ENCODE peak calls at places on chromosomes 4 and X, in seven cellular contexts. One of them, this sample, is unnamed.

GRCh38 chr4:118265312-118266144 is 87.3 kb downstream of the PRSS12 start:
- DNase-seq in Caki2: peak; percentile 79
- DNase-seq in ovary: no peak
- DNase-seq in stimulated activated CD4-positive, alpha-beta T cell treated with anti-CD3 and anti-CD28 coated beads, Interleukin-12 subunit alpha, Interleukin-12 subunit beta, amount 100 ng/mL, for 48 hours: no peak
- DNase-seq in stimulated activated CD8-positive, alpha-beta memory T cell treated with anti-CD3 and anti-CD28 coated beads, Interleukin-7, amount 100 ng/mL, for 1 hour: no peak
- DNase-seq in H7: no peak
- DNase-seq in NCI-H2107: no peak
- DNase-seq in this sample: no peak

GRCh38 chr4:122635205-122635604 is 14.3 kb upstream of the IL21 start:
- DNase-seq in stimulated activated CD4-positive, alpha-beta T cell treated with anti-CD3 and anti-CD28 coated beads, Interleukin-12 subunit alpha, Interleukin-12 subunit beta, amount 100 ng/mL, for 48 hours: no peak
- DNase-seq in Caki2: no peak
- DNase-seq in H7: no peak
- DNase-seq in NCI-H2107: no peak
- DNase-seq in stimulated activated CD8-positive, alpha-beta memory T cell treated with anti-CD3 and anti-CD28 coated beads, Interleukin-7, amount 100 ng/mL, for 1 hour: no peak
- DNase-seq in ovary: no peak
- DNase-seq in this sample: no peak

GRCh38 chrX:56766554-56767412 is 37.7 kb downstream of the NBDY start:
- DNase-seq in Caki2: no peak
- DNase-seq in ovary: no peak
- DNase-seq in H7: peak; percentile 13
- DNase-seq in stimulated activated CD4-positive, alpha-beta T cell treated with anti-CD3 and anti-CD28 coated beads, Interleukin-12 subunit alpha, Interleukin-12 subunit beta, amount 100 ng/mL, for 48 hours: no peak
- DNase-seq in stimulated activated CD8-positive, alpha-beta memory T cell treated with anti-CD3 and anti-CD28 coated beads, Interleukin-7, amount 100 ng/mL, for 1 hour: no peak
- DNase-seq in NCI-H2107: no peak
- DNase-seq in this sample: no peak

GRCh38 chr4:103054030-103054429 is 22.5 kb downstream of the SLC9B2 start:
- DNase-seq in stimulated activated CD8-positive, alpha-beta memory T cell treated with anti-CD3 and anti-CD28 coated beads, Interleukin-7, amount 100 ng/mL, for 1 hour: no peak
- DNase-seq in H7: no peak
- DNase-seq in stimulated activated CD4-positive, alpha-beta T cell treated with anti-CD3 and anti-CD28 coated beads, Interleukin-12 subunit alpha, Interleukin-12 subunit beta, amount 100 ng/mL, for 48 hours: no peak
- DNase-seq in ovary: no peak
- DNase-seq in NCI-H2107: no peak
- DNase-seq in Caki2: no peak
- DNase-seq in this sample: no peak

GRCh38 chrX:11447418-11447817 is 154.2 kb downstream of the AMELX start:
- DNase-seq in NCI-H2107: no peak
- DNase-seq in stimulated activated CD4-positive, alpha-beta T cell treated with anti-CD3 and anti-CD28 coated beads, Interleukin-12 subunit alpha, Interleukin-12 subunit beta, amount 100 ng/mL, for 48 hours: no peak
- DNase-seq in Caki2: no peak
- DNase-seq in H7: no peak
- DNase-seq in stimulated activated CD8-positive, alpha-beta memory T cell treated with anti-CD3 and anti-CD28 coated beads, Interleukin-7, amount 100 ng/mL, for 1 hour: no peak
- DNase-seq in ovary: no peak
- DNase-seq in this sample: no peak

GRCh38 chrX:66046612-66047235 is 6.8 kb upstream of the VSIG4 start:
- DNase-seq in stimulated activated CD4-positive, alpha-beta T cell treated with anti-CD3 and anti-CD28 coated beads, Interleukin-12 subunit alpha, Interleukin-12 subunit beta, amount 100 ng/mL, for 48 hours: no peak
- DNase-seq in ovary: no peak
- DNase-seq in NCI-H2107: no peak
- DNase-seq in H7: no peak
- DNase-seq in Caki2: no peak
- DNase-seq in stimulated activated CD8-positive, alpha-beta memory T cell treated with anti-CD3 and anti-CD28 coated beads, Interleukin-7, amount 100 ng/mL, for 1 hour: no peak
- DNase-seq in this sample: no peak

GRCh38 chr4:154490589-154491340 is 834 bp downstream of the DCHS2 start:
- DNase-seq in Caki2: peak; percentile 3
- DNase-seq in H7: peak; percentile 73
- DNase-seq in stimulated activated CD8-positive, alpha-beta memory T cell treated with anti-CD3 and anti-CD28 coated beads, Interleukin-7, amount 100 ng/mL, for 1 hour: no peak
- DNase-seq in stimulated activated CD4-positive, alpha-beta T cell treated with anti-CD3 and anti-CD28 coated beads, Interleukin-12 subunit alpha, Interleukin-12 subunit beta, amount 100 ng/mL, for 48 hours: no peak
- DNase-seq in ovary: peak; percentile 25
- DNase-seq in NCI-H2107: no peak
- DNase-seq in this sample: no peak

GRCh38 chr4:146368209-146368608 is 153.5 kb downstream of the SLC10A7 start:
- DNase-seq in stimulated activated CD4-positive, alpha-beta T cell treated with anti-CD3 and anti-CD28 coated beads, Interleukin-12 subunit alpha, Interleukin-12 subunit beta, amount 100 ng/mL, for 48 hours: no peak
- DNase-seq in stimulated activated CD8-positive, alpha-beta memory T cell treated with anti-CD3 and anti-CD28 coated beads, Interleukin-7, amount 100 ng/mL, for 1 hour: no peak
- DNase-seq in NCI-H2107: no peak
- DNase-seq in H7: no peak
- DNase-seq in Caki2: no peak
- DNase-seq in ovary: no peak
- DNase-seq in this sample: no peak

GRCh38 chr4:186658657-186659056 is 65.0 kb downstream of the FAT1 start:
- DNase-seq in stimulated activated CD4-positive, alpha-beta T cell treated with anti-CD3 and anti-CD28 coated beads, Interleukin-12 subunit alpha, Interleukin-12 subunit beta, amount 100 ng/mL, for 48 hours: no peak
- DNase-seq in ovary: no peak
- DNase-seq in stimulated activated CD8-positive, alpha-beta memory T cell treated with anti-CD3 and anti-CD28 coated beads, Interleukin-7, amount 100 ng/mL, for 1 hour: no peak
- DNase-seq in NCI-H2107: no peak
- DNase-seq in Caki2: no peak
- DNase-seq in H7: no peak
- DNase-seq in this sample: no peak

This sample was measured in MG63.